ENCODE peak calls at places on chromosomes 6 and 20, in seven cellular contexts. One of them, this sample, is unnamed.
A peak's percentile ranks its signal among the peaks of the same experiment; 100 is the strongest.

GRCh38 chr6:56220078-56220477 is 27.3 kb downstream of the COL21A1 start:
- DNase-seq in HFF-Myc: no peak
- DNase-seq in cardiac fibroblast: no peak
- DNase-seq in neuronal stem cell: no peak
- DNase-seq in SK-N-DZ: no peak
- DNase-seq in Caco-2: no peak
- DNase-seq in NCI-H1436: no peak
- DNase-seq in this sample: no peak

GRCh38 chr6:87426789-87427188 is 19.0 kb downstream of the CFAP206 start:
- DNase-seq in HFF-Myc: no peak
- DNase-seq in cardiac fibroblast: no peak
- DNase-seq in neuronal stem cell: no peak
- DNase-seq in SK-N-DZ: no peak
- DNase-seq in Caco-2: no peak
- DNase-seq in NCI-H1436: no peak
- DNase-seq in this sample: peak; percentile 22

GRCh38 chr6:63487123-63487813 is 85.0 kb upstream of the LOC128125822 start:
- DNase-seq in HFF-Myc: no peak
- DNase-seq in cardiac fibroblast: peak; percentile 1
- DNase-seq in neuronal stem cell: no peak
- DNase-seq in SK-N-DZ: no peak
- DNase-seq in Caco-2: no peak
- DNase-seq in NCI-H1436: no peak
- DNase-seq in this sample: no peak

GRCh38 chr6:34182751-34183531 is 37.1 kb upstream of the GRM4 start:
- DNase-seq in HFF-Myc: no peak
- DNase-seq in cardiac fibroblast: no peak
- DNase-seq in neuronal stem cell: no peak
- DNase-seq in SK-N-DZ: no peak
- DNase-seq in Caco-2: no peak
- DNase-seq in NCI-H1436: no peak
- DNase-seq in this sample: peak; percentile 17

GRCh38 chr20:3896302-3896701 is 7.1 kb downstream of the PANK2 start:
- DNase-seq in HFF-Myc: no peak
- DNase-seq in cardiac fibroblast: peak; percentile 75
- DNase-seq in neuronal stem cell: no peak
- DNase-seq in SK-N-DZ: no peak
- DNase-seq in Caco-2: no peak
- DNase-seq in NCI-H1436: no peak
- DNase-seq in this sample: no peak

GRCh38 chr6:6494677-6495076 is 93.8 kb upstream of the LY86 start:
- DNase-seq in HFF-Myc: no peak
- DNase-seq in cardiac fibroblast: no peak
- DNase-seq in neuronal stem cell: peak; percentile 15
- DNase-seq in SK-N-DZ: no peak
- DNase-seq in Caco-2: peak; percentile 50
- DNase-seq in NCI-H1436: peak; percentile 15
- DNase-seq in this sample: peak; percentile 53

GRCh38 chr6:3912366-3913076 is 63.3 kb downstream of the FAM50B start:
- DNase-seq in HFF-Myc: no peak
- DNase-seq in cardiac fibroblast: no peak
- DNase-seq in neuronal stem cell: no peak
- DNase-seq in SK-N-DZ: no peak
- DNase-seq in Caco-2: no peak
- DNase-seq in NCI-H1436: no peak
- DNase-seq in this sample: no peak

GRCh38 chr20:63097336-63097831 is 90.6 kb upstream of the BHLHE23 start:
- DNase-seq in HFF-Myc: no peak
- DNase-seq in cardiac fibroblast: no peak
- DNase-seq in neuronal stem cell: no peak
- DNase-seq in SK-N-DZ: no peak
- DNase-seq in Caco-2: peak; percentile 42
- DNase-seq in NCI-H1436: no peak
- DNase-seq in this sample: no peak

GRCh38 chr20:4666001-4666470 is 55.7 kb upstream of the PRND start:
- DNase-seq in HFF-Myc: no peak
- DNase-seq in cardiac fibroblast: peak; percentile 42
- DNase-seq in neuronal stem cell: no peak
- DNase-seq in SK-N-DZ: no peak
- DNase-seq in Caco-2: no peak
- DNase-seq in NCI-H1436: no peak
- DNase-seq in this sample: peak; percentile 16

GRCh38 chr6:166500246-166500645 is 86.2 kb downstream of the RAMACL start:
- DNase-seq in HFF-Myc: no peak
- DNase-seq in cardiac fibroblast: no peak
- DNase-seq in neuronal stem cell: no peak
- DNase-seq in SK-N-DZ: no peak
- DNase-seq in Caco-2: no peak
- DNase-seq in NCI-H1436: no peak
- DNase-seq in this sample: no peak

GRCh38 chr6:4130357-4130987 is 4.9 kb downstream of the ECI2 start:
- DNase-seq in HFF-Myc: no peak
- DNase-seq in cardiac fibroblast: no peak
- DNase-seq in neuronal stem cell: no peak
- DNase-seq in SK-N-DZ: no peak
- DNase-seq in Caco-2: no peak
- DNase-seq in NCI-H1436: no peak
- DNase-seq in this sample: no peak

GRCh38 chr6:64220776-64221175 is 585.2 kb downstream of the PHF3 start:
- DNase-seq in HFF-Myc: no peak
- DNase-seq in cardiac fibroblast: no peak
- DNase-seq in neuronal stem cell: no peak
- DNase-seq in SK-N-DZ: no peak
- DNase-seq in Caco-2: no peak
- DNase-seq in NCI-H1436: no peak
- DNase-seq in this sample: no peak